ENCODE peak calls at places on chromosomes 6 and 20, in five cellular contexts. T, J, V, Y and P are unnamed samples.

GRCh38 chr20:25470045-25470444 is 62.6 kb downstream of the GINS1 start:
- DNase-seq in J (no peak), Y (peak; percentile 43), T (no peak), V (no peak), P (no peak)

GRCh38 chr6:90739339-90739738 is 152.5 kb upstream of the MAP3K7 start:
- DNase-seq in T (no peak), J (no peak), V (no peak), Y (no peak), P (no peak)

GRCh38 chr6:24949020-24949569 is 13.3 kb upstream of the RIPOR2 start:
- DNase-seq in V (no peak), J (no peak), Y (no peak), T (no peak), P (no peak)

GRCh38 chr6:19413323-19413722 is 423.8 kb upstream of the ID4 start:
- DNase-seq in V (no peak), J (no peak), T (no peak), Y (peak; percentile 58), P (no peak)

GRCh38 chr6:139186242-139186641 is 51.4 kb downstream of the HECA start:
- DNase-seq in T (no peak), Y (no peak), J (no peak), V (no peak), P (no peak)

GRCh38 chr20:38620501-38620900 is 18.9 kb downstream of the ARHGAP40 start:
- DNase-seq in V (no peak), J (no peak), Y (no peak), T (no peak), P (no peak)

GRCh38 chr20:41178904-41179432 is 41.6 kb downstream of the PLCG1 start:
- DNase-seq in J (peak; percentile 69), T (peak; percentile 5), V (peak; percentile 56), Y (peak; percentile 46), P (no peak)

GRCh38 chr6:49463612-49463967 is 420 bp downstream of the CENPQ start:
- DNase-seq in Y (no peak), T (no peak), J (no peak), V (no peak), P (no peak)

GRCh38 chr6:156731436-156731835 is 45.7 kb upstream of the ARID1B start:
- DNase-seq in J (no peak), T (no peak), V (no peak), Y (peak; percentile 21), P (no peak)

GRCh38 chr6:110323004-110323657 is 35.0 kb downstream of the METTL24 start:
- DNase-seq in Y (no peak), T (no peak), J (no peak), V (no peak), P (no peak)

GRCh38 chr20:1803216-1804128 is 91.7 kb upstream of the SIRPA start:
- DNase-seq in T (peak; percentile 37), Y (peak; percentile 81), V (peak; percentile 64), J (peak; percentile 90), P (peak; percentile 58)

GRCh38 chr20:13430346-13431002 is 208.3 kb downstream of the TASP1 start:
- DNase-seq in J (no peak), Y (no peak), T (no peak), V (no peak), P (no peak)

GRCh38 chr20:45592574-45593189 is 13.6 kb upstream of the WFDC8 start:
- DNase-seq in J (no peak), Y (peak; percentile 46), T (no peak), V (no peak), P (peak; percentile 14)

GRCh38 chr20:8187740-8188139 is 55.7 kb downstream of the PLCB1 start:
- DNase-seq in Y (peak; percentile 65), T (no peak), V (no peak), J (no peak), P (no peak)

GRCh38 chr6:14912226-14912625 is 333.6 kb upstream of the JARID2 start:
- DNase-seq in J (peak; percentile 50), Y (peak; percentile 65), V (no peak), T (no peak), P (no peak)

GRCh38 chr20:50450961-50451752 is 59.0 kb upstream of the PTPN1 start:
- DNase-seq in Y (peak; percentile 76), V (no peak), J (peak; percentile 91), T (no peak), P (no peak)

GRCh38 chr6:41449399-41450245 is 96.6 kb upstream of the FOXP4 start:
- DNase-seq in Y (peak; percentile 78), T (no peak), J (no peak), V (no peak), P (no peak)

GRCh38 chr6:6191476-6191875 is 129.0 kb downstream of the F13A1 start:
- DNase-seq in Y (no peak), T (no peak), V (no peak), J (no peak), P (no peak)

GRCh38 chr6:42276008-42276890 is 58.6 kb upstream of the MRPS10 start:
- DNase-seq in Y (peak; percentile 73), T (no peak), J (peak; percentile 65), V (peak; percentile 83), P (no peak)

GRCh38 chr6:34810936-34811632 is 19.2 kb downstream of the BLTP3A start:
- DNase-seq in Y (no peak), J (no peak), T (no peak), V (no peak), P (no peak)

GRCh38 chr20:208937-209566 is 18.0 kb upstream of the DEFB129 start:
- DNase-seq in Y (peak; percentile 81), T (no peak), J (no peak), V (peak; percentile 9), P (no peak)
- TF ChIP-seq CTCF in Y (peak; percentile 68), T (peak; percentile 53), J (no peak), V (peak; percentile 56), P (peak; percentile 64)

GRCh38 chr6:135740580-135740979 is 110.9 kb upstream of the PDE7B start:
- DNase-seq in Y (no peak), V (no peak), J (no peak), T (no peak), P (no peak)

GRCh38 chr6:135748189-135748588 is 103.3 kb upstream of the PDE7B start:
- DNase-seq in Y (no peak), J (no peak), V (no peak), T (no peak), P (no peak)

GRCh38 chr6:135738646-135739045 is 112.9 kb upstream of the PDE7B start:
- DNase-seq in J (no peak), Y (no peak), V (no peak), T (no peak), P (no peak)

GRCh38 chr6:135739288-135739687 is 112.2 kb upstream of the PDE7B start:
- DNase-seq in J (no peak), V (no peak), Y (peak; percentile 92), T (no peak), P (no peak)

GRCh38 chr6:135743476-135743875 is 108.0 kb upstream of the PDE7B start:
- DNase-seq in J (no peak), T (no peak), Y (no peak), V (no peak), P (no peak)
- TF ChIP-seq CTCF in J (no peak), T (peak; percentile 20), Y (no peak), V (no peak), P (peak; percentile 26)

DNA sequence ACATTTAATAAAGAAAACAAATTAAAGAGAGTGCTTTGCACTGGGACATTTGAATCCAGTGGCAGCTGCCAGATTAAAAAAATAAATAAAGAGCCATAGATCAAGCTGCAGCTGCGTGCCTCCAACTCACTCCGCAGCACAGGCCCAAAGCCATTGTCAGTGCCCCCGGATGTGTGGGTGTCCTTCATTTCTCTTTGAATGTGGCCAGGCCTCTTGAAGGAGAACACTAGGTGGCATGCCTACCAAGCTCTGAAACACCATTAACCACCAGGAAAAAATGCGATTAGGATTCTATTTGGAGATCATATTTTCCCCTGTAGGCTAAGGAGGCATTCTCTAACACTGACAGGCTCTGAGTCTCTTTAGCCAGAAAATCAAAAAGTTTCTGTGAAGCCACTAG is 549.8 kb downstream of the PRKN start:
- DNase-seq in V (peak; percentile 47), Y (peak; percentile 25), T (no peak), J (no peak), P (no peak)
- TF ChIP-seq CTCF in V (peak; percentile 52), Y (peak; percentile 26), T (no peak), J (no peak), P (peak; percentile 29)

DNA sequence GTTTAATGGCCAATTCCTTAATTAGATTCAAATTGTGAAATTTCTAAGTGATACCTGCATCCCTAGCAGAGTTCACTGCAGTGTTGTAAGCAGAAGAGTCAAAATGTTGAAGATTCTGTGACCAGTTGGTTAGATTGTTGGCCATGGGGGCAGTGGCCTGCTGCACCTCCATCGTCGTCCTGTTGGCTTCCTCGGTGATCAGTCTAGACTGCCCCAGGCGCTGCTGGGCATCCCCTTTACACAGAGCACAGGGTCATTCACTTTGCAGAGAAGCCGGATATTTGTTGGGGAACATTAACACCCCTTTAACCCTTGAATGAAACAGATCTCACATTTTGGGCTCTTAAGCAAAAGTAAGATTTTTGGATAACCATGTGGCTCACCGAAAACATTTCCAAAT is 60.7 kb downstream of the FAM229B start:
- DNase-seq in V (no peak), T (no peak), J (no peak), Y (no peak), P (no peak)
- TF ChIP-seq CTCF in V (no peak), T (no peak), J (no peak), Y (no peak), P (no peak)

GRCh38 chr6:117600008-117600743 is 2.1 kb downstream of the GOPC start:
- DNase-seq in V (no peak), T (no peak), J (no peak), Y (peak; percentile 11), P (no peak)

GRCh38 chr6:117605169-117605826 is 3.0 kb upstream of the GOPC start:
- DNase-seq in J (no peak), T (peak; percentile 20), Y (peak; percentile 86), V (peak; percentile 51), P (peak; percentile 41)

GRCh38 chr6:117602899-117603588 is 733 bp upstream of the GOPC start:
- DNase-seq in V (no peak), T (no peak), Y (no peak), J (no peak), P (no peak)

GRCh38 chr6:117601811-117602150 is 530 bp downstream of the GOPC start:
- DNase-seq in Y (no peak), T (no peak), V (no peak), J (no peak), P (no peak)

GRCh38 chr6:117602151-117602898 is at the start of gene GOPC:
- DNase-seq in T (peak; percentile 88), V (peak; percentile 96), J (peak; percentile 99), Y (peak; percentile 99), P (peak; percentile 79)
- TF ChIP-seq CTCF in T (peak; percentile 56), V (no peak), J (peak; percentile 6), Y (peak; percentile 27), P (peak; percentile 40)

DNA sequence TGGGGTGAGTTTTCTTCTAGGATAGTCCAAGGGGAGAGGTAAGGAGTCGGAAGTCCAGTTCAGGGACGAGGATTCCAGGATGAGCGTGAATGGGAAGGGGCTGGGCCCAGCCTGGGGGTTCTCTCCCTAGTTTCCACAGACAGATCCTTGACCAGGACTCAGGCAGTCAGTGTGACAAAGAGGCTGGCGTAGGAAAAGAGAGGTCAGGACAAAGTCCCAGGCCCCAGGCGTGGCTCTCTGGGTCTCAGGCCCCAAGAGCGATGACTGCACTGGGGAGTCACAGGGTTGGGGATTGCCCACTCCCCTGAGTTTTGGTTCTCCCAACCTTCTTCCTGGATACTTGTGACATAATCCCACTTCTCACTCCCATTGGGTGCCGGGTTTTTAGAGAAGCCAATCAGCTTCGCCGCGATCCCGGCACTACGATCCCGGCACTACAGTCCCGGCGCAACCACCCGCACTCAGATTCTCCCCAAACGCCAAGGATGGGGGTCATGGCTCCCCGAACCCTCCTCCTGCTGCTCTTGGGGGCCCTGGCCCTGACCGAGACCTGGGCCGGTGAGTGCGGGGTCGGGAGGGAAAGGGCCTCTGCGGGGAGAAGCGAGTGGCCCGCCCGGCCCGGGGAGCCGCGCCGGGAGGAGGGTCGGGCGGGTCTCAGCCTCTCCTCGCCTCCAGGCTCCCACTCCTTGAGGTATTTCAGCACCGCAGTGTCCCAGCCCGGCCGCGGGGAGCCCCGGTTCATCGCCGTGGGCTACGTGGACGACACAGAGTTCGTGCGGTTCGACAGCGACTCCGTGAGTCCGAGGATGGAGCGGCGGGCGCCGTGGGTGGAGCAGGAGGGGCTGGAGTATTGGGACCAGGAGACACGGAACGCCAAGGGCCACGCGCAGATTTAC is 46.2 kb upstream of the TRIM26 start:
- DNase-seq in J (peak; percentile 95), Y (peak; percentile 78), T (peak; percentile 52), V (peak; percentile 81), P (peak; percentile 58)
- TF ChIP-seq CTCF in J (no peak), Y (peak; percentile 45), T (peak; percentile 33), V (peak; percentile 22), P (peak; percentile 52)